ENCODE peak calls at places on chromosomes 11 and 22, in four cellular contexts. T is GM12878, M is K562, J is HepG2. E is an unnamed sample.

GRCh38 chr22:48539261-48539660 is 1288.4 kb downstream of the BRD1 start:
- DNase-seq in M (no peak), T (no peak), J (no peak), E (no peak)

GRCh38 chr11:2844996-2845395 is 40.6 kb downstream of the CDKN1C start:
- DNase-seq in J (no peak), M (peak), T (no peak), E (no peak)

GRCh38 chr22:19597399-19597735 is 73.2 kb upstream of the CLDN5 start:
- DNase-seq in J (peak), T (no peak), M (peak), E (peak)

GRCh38 chr11:96098511-96099241 is 174.8 kb upstream of the MTMR2 start:
- DNase-seq in T (no peak), M (no peak), J (peak), E (no peak)

GRCh38 chr11:107696140-107696539 is 15.7 kb downstream of the SLN start:
- DNase-seq in M (no peak), J (no peak), T (no peak), E (no peak)

GRCh38 chr11:72793081-72793451 is 781 bp downstream of the STARD10 start:
- DNase-seq in J (no peak), M (no peak), T (no peak), E (no peak)

GRCh38 chr22:42785706-42786499 is 65.2 kb upstream of the A4GALT start:
- DNase-seq in J (no peak), T (no peak), M (no peak), E (no peak)

GRCh38 chr11:61341706-61342105 is 8.7 kb downstream of the TKFC start:
- DNase-seq in M (no peak), J (no peak), T (no peak), E (no peak)

GRCh38 chr11:2466869-2467694 is 22.3 kb downstream of the KCNQ1 start:
- DNase-seq in J (no peak), T (no peak), M (peak), E (no peak)

GRCh38 chr11:120566176-120566575 is 54.6 kb downstream of the GRIK4 start:
- DNase-seq in M (no peak), J (no peak), T (no peak), E (no peak)

GRCh38 chr22:42284643-42285181 is 14.3 kb upstream of the TCF20 start:
- DNase-seq in M (no peak), T (no peak), J (no peak), E (no peak)

GRCh38 chr22:30038219-30038618 is 42.0 kb upstream of the HORMAD2 start:
- DNase-seq in J (no peak), T (no peak), M (no peak), E (no peak)

GRCh38 chr11:6566704-6567370 is 36.6 kb downstream of the RRP8 start:
- DNase-seq in T (no peak), M (no peak), J (no peak), E (no peak)

DNA sequence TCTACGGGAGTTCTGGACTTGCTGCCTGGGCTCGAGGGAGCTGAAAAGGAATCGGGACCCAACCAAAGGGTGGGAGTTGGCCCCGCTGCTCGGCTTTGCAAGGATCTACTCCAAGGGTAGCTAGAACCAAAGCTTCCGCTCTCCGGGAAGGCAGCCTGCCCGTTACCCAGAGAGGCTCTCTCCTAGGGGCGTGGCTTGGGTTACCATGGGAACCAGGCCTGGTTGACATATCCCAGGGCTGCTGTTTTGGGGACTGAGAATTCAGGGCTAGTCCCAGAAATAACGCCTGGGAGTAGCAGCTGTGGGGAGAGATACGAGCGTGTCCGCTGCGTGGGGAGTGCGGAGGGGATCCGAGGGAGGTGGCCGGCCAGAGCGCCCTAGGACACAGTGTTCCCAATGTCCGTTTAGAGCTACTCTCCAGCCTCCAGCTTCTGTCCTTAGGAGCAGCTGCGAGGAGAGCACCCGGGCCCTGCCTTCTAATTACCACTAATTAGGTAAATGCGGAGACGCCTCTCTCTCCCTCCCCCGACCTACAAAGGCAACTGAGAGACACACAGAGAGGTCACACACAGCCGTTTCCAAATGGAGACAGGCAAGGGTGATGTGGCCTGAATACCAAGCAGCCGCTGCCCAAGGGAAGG is 141.5 kb upstream of the CADM1 start:
- DNase-seq in M (peak), J (no peak), T (no peak), E (no peak)
- TF ChIP-seq TARDBP in M (no peak), J (no peak), T (no peak), E (no peak)

DNA sequence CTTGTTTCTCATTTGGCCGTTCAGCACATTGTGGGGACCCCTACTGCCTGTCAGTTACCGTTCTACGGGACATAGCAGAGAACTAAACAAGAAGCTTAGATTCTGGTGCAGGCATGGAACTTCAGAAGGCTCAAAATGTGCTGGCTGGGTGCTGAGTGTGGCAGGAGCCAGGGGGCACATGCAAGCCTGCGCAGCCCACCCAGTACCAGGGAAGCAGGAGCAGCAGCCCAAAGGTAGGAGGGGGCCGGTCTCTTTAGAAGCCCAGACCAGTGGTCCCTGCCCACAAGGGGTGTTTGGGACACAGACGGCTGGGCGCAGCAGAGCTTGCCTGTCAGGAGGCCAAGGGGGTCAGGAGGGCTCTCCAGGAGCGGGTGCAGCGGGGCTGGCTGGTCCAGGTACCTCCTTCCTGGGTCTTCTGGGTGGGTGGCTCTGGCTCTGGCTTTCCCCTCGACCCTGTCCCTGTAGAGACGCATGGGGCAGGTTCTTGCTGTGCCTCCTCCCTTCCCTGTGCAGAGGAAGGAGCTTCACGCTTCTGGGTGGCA is 2.2 kb downstream of the PTDSS2 start:
- DNase-seq in J (no peak), T (no peak), M (no peak), E (no peak)
- TF ChIP-seq TARDBP in J (no peak), T (no peak), M (no peak), E (no peak)

DNA sequence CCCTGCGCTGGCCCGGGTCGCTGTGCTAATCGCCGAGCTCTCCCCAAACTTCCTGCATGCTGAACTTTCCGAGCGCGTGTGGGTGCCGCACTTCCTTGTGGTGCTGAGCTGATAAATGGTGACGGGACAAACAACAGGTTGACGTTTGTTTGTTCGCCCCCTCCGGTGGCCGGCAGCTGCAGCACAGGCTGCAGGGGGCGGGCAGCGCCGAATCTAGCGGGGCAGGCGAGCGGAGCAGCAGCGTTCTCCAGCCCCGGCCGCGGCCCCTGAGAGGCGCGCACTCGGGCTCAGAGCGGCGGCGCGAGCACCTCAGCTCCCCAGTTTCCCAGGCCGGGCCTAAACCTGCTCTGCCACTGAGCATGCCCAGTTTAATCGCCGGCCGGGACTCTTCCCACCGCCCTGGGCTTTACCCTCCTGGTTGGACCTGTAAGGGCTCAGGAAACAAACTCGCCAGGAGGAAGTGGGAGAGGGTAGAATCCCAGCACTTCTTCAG is at the start of gene PDGFD:
- DNase-seq in J (peak), T (no peak), M (no peak), E (peak)
- TF ChIP-seq TARDBP in J (no peak), T (no peak), M (no peak), E (no peak)

GRCh38 chr11:125148743-125149142 is 15.8 kb upstream of the PKNOX2 start:
- DNase-seq in T (no peak), M (no peak), J (no peak), E (no peak)
- TF ChIP-seq TARDBP in T (no peak), M (no peak), J (no peak), E (no peak)

GRCh38 chr11:134362192-134362901 is 30.6 kb downstream of the GLB1L2 start:
- DNase-seq in J (no peak), M (no peak), T (no peak), E (no peak)
- TF ChIP-seq TARDBP in J (no peak), M (no peak), T (no peak), E (no peak)

GRCh38 chr11:73872746-73873412 is 3.8 kb downstream of the COA4 start:
- DNase-seq in J (no peak), T (no peak), M (no peak), E (no peak)

GRCh38 chr11:73878771-73879170 is 2.0 kb downstream of the PAAF1 start:
- DNase-seq in J (no peak), T (no peak), M (no peak), E (no peak)

GRCh38 chr11:73875380-73875779 is 1.3 kb downstream of the COA4 start:
- DNase-seq in J (no peak), M (no peak), T (no peak), E (no peak)

GRCh38 chr11:73876424-73877300 is at the start of the genes COA4 and PAAF1:
- DNase-seq in T (peak), J (peak), M (peak), E (peak)

DNA sequence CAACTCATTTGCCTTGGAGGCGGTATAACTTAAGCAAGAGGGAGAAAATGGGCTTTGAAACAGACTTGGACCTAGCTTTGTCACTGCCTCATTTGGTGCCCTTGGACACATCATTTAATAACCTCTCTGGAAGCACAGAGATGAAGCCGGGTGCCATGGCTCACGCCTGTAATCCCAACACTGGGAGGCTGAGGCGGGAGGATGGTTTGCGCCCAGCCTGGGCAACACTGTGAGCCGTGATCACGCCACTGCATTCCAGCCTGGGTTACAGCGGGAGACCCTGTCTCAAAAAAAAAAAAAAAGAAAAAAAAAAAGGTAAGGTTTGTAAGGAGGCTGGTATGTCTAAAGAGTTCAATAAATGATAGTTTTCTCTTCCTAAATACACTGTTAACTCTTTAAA is 806 bp downstream of the COA4 start:
- DNase-seq in M (no peak), J (no peak), T (no peak), E (no peak)
- TF ChIP-seq TARDBP in M (no peak), J (no peak), T (no peak), E (no peak)

GRCh38 chr11:114296190-114296978 is at the start of gene NNMT:
- DNase-seq in M (peak), J (no peak), T (no peak), E (no peak)
- TF ChIP-seq TARDBP in M (no peak), J (no peak), T (no peak), E (no peak)

DNA sequence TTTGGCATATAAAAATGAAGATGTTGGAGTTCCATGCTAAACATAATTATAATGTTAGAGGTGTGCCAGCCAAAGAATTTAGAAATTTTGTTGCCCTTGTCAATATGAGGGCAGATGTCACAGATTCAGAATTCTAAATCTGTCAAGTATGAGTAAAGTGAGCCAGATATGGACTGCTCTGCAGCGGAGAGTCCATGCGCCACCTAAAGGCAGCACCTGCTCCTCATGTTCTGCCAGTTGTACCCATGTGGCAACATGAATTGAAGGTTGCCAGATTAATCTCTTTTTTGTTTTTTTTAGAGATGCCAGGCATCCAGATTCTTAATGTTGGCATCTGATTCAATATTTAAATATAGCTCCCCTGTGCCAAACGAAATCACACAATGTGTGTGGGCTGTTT is 678.6 kb upstream of the ANO5 start:
- DNase-seq in J (peak), M (no peak), T (no peak), E (peak)
- TF ChIP-seq TARDBP in J (no peak), M (no peak), T (no peak), E (no peak)

DNA sequence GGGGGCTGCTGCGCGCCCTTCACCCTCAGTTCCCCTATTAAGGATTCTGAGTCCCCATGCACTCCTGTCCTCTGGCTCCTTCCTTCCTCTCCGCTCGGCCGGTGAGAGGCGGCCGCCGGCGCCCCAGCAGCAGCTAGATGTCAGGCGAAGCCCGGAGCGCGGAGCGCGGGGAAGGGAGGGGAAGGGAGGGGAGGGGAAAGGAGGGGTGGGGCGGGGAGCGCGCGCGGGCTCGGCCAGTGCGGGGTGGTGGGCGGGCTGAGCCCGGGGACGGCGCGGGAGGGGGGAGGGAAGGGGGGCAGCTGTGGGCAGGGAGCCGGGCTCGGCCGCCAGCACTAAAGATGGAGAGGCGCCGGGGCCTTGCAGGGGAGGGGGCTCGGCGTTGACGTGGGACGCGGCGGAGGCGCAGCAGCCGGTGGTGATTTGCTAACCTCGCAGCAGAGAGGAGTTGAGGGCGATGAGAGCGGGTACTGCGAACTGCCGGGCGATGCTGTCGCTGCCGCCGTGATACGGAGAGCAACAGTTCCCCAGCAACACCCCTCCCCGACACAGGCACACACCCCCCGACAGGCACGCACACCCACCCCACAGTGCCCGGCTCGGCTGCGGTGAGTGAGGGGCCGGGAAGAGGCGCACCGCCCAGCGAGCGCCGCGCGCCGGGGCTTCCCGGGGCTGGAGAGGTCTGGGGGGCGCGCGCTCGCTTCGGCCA is at the start of gene ZBTB16:
- DNase-seq in J (no peak), M (peak), T (no peak), E (peak)
- TF ChIP-seq TARDBP in J (no peak), M (no peak), T (no peak), E (no peak)

GRCh38 chr22:39707816-39708215 is 137.3 kb downstream of the CACNA1I start:
- DNase-seq in T (no peak), M (no peak), J (no peak), E (no peak)

GRCh38 chr22:39710380-39711117 is 140.0 kb downstream of the CACNA1I start:
- DNase-seq in J (no peak), T (no peak), M (no peak), E (no peak)

GRCh38 chr22:39705386-39705785 is 134.8 kb downstream of the CACNA1I start:
- DNase-seq in T (no peak), M (no peak), J (no peak), E (no peak)

GRCh38 chr22:39706406-39707150 is 136.0 kb downstream of the CACNA1I start:
- DNase-seq in J (no peak), T (no peak), M (peak), E (no peak)

GRCh38 chr22:39707351-39707750 is 136.8 kb downstream of the CACNA1I start:
- DNase-seq in J (no peak), T (no peak), M (no peak), E (no peak)
- TF ChIP-seq TARDBP in J (no peak), T (no peak), M (no peak), E (no peak)

E was measured in HEK293T.